ENCODE peak calls at places on chromosomes 13 and 19, in six cellular contexts. E is heart left ventricle, R is kidney, K is psoas muscle, A is mammary epithelial cell, P is GM06990. D is an unnamed sample.

GRCh38 chr13:59144700-59145099 is 1019.0 kb downstream of the DIAPH3 start:
- DNase-seq in E (no peak), R (no peak), K (no peak), A (no peak), P (no peak), D (peak)

GRCh38 chr13:106573855-106574254 is 5.9 kb upstream of the ARGLU1 start:
- DNase-seq in E (peak), R (no peak), K (peak), A (no peak), P (no peak), D (no peak)

GRCh38 chr19:15616183-15616582 is 1.2 kb downstream of the CYP4F8 start:
- DNase-seq in E (no peak), R (no peak), K (no peak), A (no peak), P (no peak), D (no peak)

GRCh38 chr13:30581582-30581981 is 36.1 kb upstream of the USPL1 start:
- DNase-seq in E (no peak), R (no peak), K (no peak), A (no peak), P (no peak), D (peak)

GRCh38 chr19:40804783-40805242 is 5.8 kb downstream of the EGLN2 start:
- DNase-seq in E (no peak), R (peak), K (no peak), A (no peak), P (no peak), D (no peak)

GRCh38 chr13:87274209-87274819 is 396.9 kb upstream of the SLITRK5 start:
- DNase-seq in E (no peak), R (no peak), K (no peak), A (peak), P (no peak), D (peak)

GRCh38 chr19:23531976-23532375 is 136.7 kb upstream of the ZNF91 start:
- DNase-seq in E (no peak), R (no peak), K (no peak), A (no peak), P (no peak), D (no peak)

GRCh38 chr19:55647732-55648656 is at the start of gene CCDC106:
- DNase-seq in E (peak), R (peak), K (peak), A (peak), P (peak), D (peak)

GRCh38 chr13:77196052-77196618 is 130.8 kb downstream of the MYCBP2 start:
- DNase-seq in E (peak), R (no peak), K (no peak), A (no peak), P (no peak), D (no peak)

GRCh38 chr13:30409911-30410704 is 12.2 kb upstream of the UBE2L5 start:
- DNase-seq in E (no peak), R (no peak), K (peak), A (peak), P (no peak), D (no peak)

GRCh38 chr13:47708386-47708785 is 292.7 kb downstream of the SUCLA2 start:
- DNase-seq in E (no peak), R (no peak), K (no peak), A (peak), P (no peak), D (no peak)

GRCh38 chr13:30676672-30677071 is 58.7 kb upstream of the ALOX5AP start:
- DNase-seq in E (no peak), R (no peak), K (no peak), A (peak), P (no peak), D (no peak)

GRCh38 chr13:45711952-45712351 is 9.8 kb downstream of the CBY2 start:
- DNase-seq in E (no peak), R (no peak), K (no peak), A (no peak), P (no peak), D (no peak)

GRCh38 chr13:46660408-46660807 is 107.4 kb downstream of the LRCH1 start:
- DNase-seq in E (no peak), R (no peak), K (no peak), A (no peak), P (no peak), D (no peak)

GRCh38 chr19:42281175-42282035 is 12.4 kb downstream of the CIC start:
- DNase-seq in E (peak), R (peak), K (peak), A (peak), P (peak), D (peak)

GRCh38 chr13:100039740-100040139 is 49.2 kb upstream of the PCCA start:
- DNase-seq in E (no peak), R (no peak), K (no peak), A (no peak), P (no peak), D (no peak)

GRCh38 chr13:46964789-46965527 is 68.1 kb upstream of the HTR2A start:
- DNase-seq in E (no peak), R (no peak), K (no peak), A (peak), P (no peak), D (no peak)

GRCh38 chr19:41901707-41902360 is 18.9 kb downstream of the ARHGEF1 start:
- DNase-seq in E (no peak), R (no peak), K (no peak), A (no peak), P (no peak), D (no peak)

GRCh38 chr13:23615677-23616076 is 45.5 kb downstream of the TNFRSF19 start:
- DNase-seq in E (no peak), R (no peak), K (no peak), A (no peak), P (no peak), D (no peak)

GRCh38 chr19:55358943-55359908 is 3.8 kb downstream of the GARIN5B start:
- DNase-seq in E (no peak), R (no peak), K (no peak), A (no peak), P (no peak), D (no peak)

GRCh38 chr19:6047741-6048231 is 62.5 kb downstream of the RFX2 start:
- DNase-seq in E (no peak), R (peak), K (no peak), A (no peak), P (no peak), D (peak)

GRCh38 chr13:100464006-100464405 is 124.6 kb downstream of the GGACT start:
- DNase-seq in E (no peak), R (no peak), K (no peak), A (no peak), P (no peak), D (no peak)

GRCh38 chr19:30590596-30591229 is 218.5 kb downstream of the ZNF536 start:
- DNase-seq in E (no peak), R (no peak), K (no peak), A (no peak), P (no peak), D (no peak)

GRCh38 chr19:46579286-46579944 is 21.7 kb upstream of the CALM3 start:
- DNase-seq in E (no peak), R (no peak), K (no peak), A (no peak), P (no peak), D (no peak)

GRCh38 chr19:53647350-53647749 is 15.6 kb downstream of the DPRX start:
- DNase-seq in E (no peak), R (no peak), K (no peak), A (no peak), P (no peak), D (no peak)

GRCh38 chr19:5339950-5340636 is 519 bp downstream of the PTPRS start:
- DNase-seq in E (no peak), R (no peak), K (no peak), A (no peak), P (peak), D (no peak)

GRCh38 chr13:36986462-36987240 is 12.5 kb downstream of the ALG5 start:
- DNase-seq in E (no peak), R (no peak), K (no peak), A (peak), P (no peak), D (no peak)

GRCh38 chr13:36979361-36980040 is 19.6 kb downstream of the ALG5 start:
- DNase-seq in E (no peak), R (no peak), K (no peak), A (no peak), P (no peak), D (no peak)

GRCh38 chr13:36981156-36981743 is 17.9 kb downstream of the ALG5 start:
- DNase-seq in E (no peak), R (no peak), K (no peak), A (peak), P (no peak), D (no peak)
- TF ChIP-seq CTCF in E (peak), R (peak), K (peak), A (peak), P (peak), D (peak)

DNA sequence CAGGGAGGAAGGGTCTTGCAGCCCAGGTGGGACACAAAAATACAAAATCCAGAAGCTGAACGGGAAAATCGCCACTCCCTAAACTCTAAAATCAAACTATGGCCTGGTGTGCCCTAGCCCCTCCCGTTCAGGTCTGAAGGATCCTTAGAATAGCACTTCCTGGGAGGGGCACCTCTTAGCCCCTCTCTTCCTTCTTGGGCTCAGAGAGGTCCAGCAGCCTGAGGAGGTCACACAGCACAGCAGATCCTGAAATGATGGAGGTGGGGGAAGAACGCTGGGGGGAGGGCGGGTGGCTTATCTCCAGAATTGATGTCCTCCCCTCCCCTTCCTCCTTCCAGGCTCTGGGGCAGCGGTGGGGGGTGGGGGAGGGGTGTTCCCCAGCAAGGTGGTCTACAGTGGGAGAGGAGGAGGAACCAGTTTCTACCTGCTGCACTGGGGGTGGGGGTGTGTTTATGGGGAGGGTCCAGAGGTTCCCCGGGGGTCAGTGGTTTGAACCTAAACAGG is 1.9 kb downstream of the DIRAS1 start:
- DNase-seq in E (no peak), R (no peak), K (no peak), A (no peak), P (no peak), D (no peak)
- H3K4me3 ChIP-seq in E (peak), R (no peak), K (no peak), A (no peak), P (no peak), D (no peak)

DNA sequence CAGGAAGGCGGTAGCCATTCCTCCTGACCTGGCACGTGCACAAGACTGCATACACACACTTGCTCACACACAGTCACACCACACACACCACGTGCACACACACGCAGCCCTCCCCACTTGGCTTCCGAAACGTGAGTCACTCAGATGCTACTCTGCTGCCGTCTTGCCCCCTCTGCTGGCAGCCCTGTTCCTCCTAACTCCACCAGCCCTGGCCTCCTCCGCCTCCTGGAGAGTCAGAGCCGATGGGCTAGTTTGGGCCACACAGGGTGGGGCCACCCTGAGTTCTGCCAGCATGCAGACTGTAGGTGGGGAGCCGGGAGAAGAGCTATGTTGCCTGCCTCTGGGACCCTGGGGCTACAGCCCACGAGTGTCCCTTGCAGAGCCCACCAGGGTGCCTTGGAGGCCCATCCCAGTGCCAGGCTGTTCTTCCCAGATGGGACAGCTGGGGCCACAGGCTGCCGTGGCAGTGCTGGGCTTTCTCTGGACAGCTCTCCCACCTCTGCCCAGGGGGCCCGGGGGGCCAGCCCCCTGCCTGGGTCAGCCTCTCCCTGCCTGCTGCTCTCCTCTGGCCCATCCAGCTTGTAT is 12.1 kb downstream of the PIN1 start:
- DNase-seq in E (peak), R (no peak), K (peak), A (peak), P (no peak), D (peak)
- TF ChIP-seq CTCF in E (no peak), R (no peak), K (peak), A (peak), P (peak), D (peak)

DNA sequence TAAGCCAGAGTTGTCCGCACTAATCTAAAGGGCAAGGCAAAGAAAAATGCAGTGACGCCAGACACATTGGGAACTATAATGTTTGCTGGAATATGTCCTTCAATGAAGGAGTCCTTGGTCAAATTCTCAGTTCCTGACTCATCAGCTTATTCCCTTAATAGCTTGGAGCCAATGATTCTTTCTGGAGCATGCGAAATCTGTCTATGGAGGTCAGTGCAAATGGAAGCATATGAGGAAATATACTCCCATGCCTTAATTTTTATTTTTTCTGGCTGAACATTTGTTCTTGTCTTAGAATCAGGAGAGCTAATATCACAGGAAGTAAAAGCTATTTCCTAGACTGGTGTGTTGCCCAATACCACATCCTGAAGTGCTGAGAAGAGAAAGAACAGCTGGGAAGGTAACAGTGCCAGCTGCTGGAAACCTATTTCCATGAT is 289.8 kb upstream of the SPRY2 start:
- DNase-seq in E (no peak), R (no peak), K (no peak), A (no peak), P (no peak), D (no peak)
- H3K4me3 ChIP-seq in E (no peak), R (no peak), K (no peak), A (no peak), P (no peak), D (no peak)

GRCh38 chr13:27338207-27338606 is 67.6 kb downstream of the RASL11A start:
- DNase-seq in E (no peak), R (no peak), K (no peak), A (no peak), P (no peak), D (no peak)

GRCh38 chr13:27339299-27339698 is 68.7 kb downstream of the RASL11A start:
- DNase-seq in E (no peak), R (no peak), K (no peak), A (peak), P (no peak), D (peak)

GRCh38 chr13:27341616-27342015 is 71.0 kb downstream of the RASL11A start:
- DNase-seq in E (no peak), R (no peak), K (no peak), A (no peak), P (no peak), D (no peak)

GRCh38 chr13:27336005-27336673 is 65.5 kb downstream of the RASL11A start:
- DNase-seq in E (no peak), R (no peak), K (no peak), A (peak), P (no peak), D (no peak)

DNA sequence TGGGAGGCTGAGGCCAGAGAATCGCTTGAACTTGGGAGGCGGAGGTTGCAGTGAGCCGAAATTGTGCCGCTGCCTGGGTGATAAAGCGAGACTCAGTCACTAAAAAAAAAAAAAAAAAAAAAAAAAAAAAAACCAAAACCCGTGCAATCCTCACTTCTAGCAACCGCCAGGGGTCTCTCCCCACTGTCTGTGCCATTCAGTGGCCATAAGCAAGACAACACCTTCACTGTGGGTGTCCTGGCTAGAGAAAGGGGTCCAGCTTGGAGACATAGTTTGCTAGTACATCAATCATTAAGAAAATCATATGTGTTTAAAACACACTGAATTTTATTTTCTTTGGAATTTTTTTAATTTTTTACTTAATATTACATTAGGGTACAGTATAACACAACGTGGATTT is 68.2 kb downstream of the RASL11A start:
- DNase-seq in E (no peak), R (no peak), K (no peak), A (no peak), P (no peak), D (peak)
- TF ChIP-seq CTCF in E (no peak), R (no peak), K (no peak), A (peak), P (peak), D (peak)

GRCh38 chr19:1065606-1066109 is 1.3 kb upstream of the ARHGAP45 start:
- DNase-seq in E (no peak), R (no peak), K (no peak), A (peak), P (no peak), D (peak)

GRCh38 chr19:1066251-1066747 is 668 bp upstream of the ARHGAP45 start:
- DNase-seq in E (no peak), R (no peak), K (no peak), A (no peak), P (no peak), D (peak)

GRCh38 chr19:1063030-1063908 is 3.7 kb upstream of the ARHGAP45 start:
- DNase-seq in E (no peak), R (peak), K (peak), A (no peak), P (peak), D (peak)

GRCh38 chr19:1063909-1064660 is 2.9 kb upstream of the ARHGAP45 start:
- DNase-seq in E (no peak), R (peak), K (peak), A (no peak), P (no peak), D (peak)

GRCh38 chr19:1064661-1065605 is 2.0 kb upstream of the ARHGAP45 start:
- DNase-seq in E (peak), R (peak), K (peak), A (peak), P (peak), D (peak)
- H3K4me3 ChIP-seq in E (no peak), R (no peak), K (no peak), A (no peak), P (no peak), D (peak)

GRCh38 chr19:18898533-18899408 is 2.8 kb upstream of the CERS1 start:
- DNase-seq in E (no peak), R (peak), K (no peak), A (no peak), P (no peak), D (peak)

GRCh38 chr19:18903146-18904056 is 7.4 kb upstream of the CERS1 start:
- DNase-seq in E (no peak), R (no peak), K (no peak), A (no peak), P (no peak), D (no peak)

GRCh38 chr19:18899624-18900560 is 3.9 kb upstream of the CERS1 start:
- DNase-seq in E (no peak), R (no peak), K (no peak), A (no peak), P (no peak), D (no peak)

GRCh38 chr19:18900700-18901502 is 4.9 kb upstream of the CERS1 start:
- DNase-seq in E (no peak), R (no peak), K (no peak), A (no peak), P (no peak), D (no peak)

GRCh38 chr19:18901503-18901890 is 5.5 kb upstream of the CERS1 start:
- DNase-seq in E (no peak), R (no peak), K (no peak), A (no peak), P (no peak), D (no peak)
- TF ChIP-seq CTCF in E (no peak), R (no peak), K (no peak), A (no peak), P (no peak), D (no peak)

DNA sequence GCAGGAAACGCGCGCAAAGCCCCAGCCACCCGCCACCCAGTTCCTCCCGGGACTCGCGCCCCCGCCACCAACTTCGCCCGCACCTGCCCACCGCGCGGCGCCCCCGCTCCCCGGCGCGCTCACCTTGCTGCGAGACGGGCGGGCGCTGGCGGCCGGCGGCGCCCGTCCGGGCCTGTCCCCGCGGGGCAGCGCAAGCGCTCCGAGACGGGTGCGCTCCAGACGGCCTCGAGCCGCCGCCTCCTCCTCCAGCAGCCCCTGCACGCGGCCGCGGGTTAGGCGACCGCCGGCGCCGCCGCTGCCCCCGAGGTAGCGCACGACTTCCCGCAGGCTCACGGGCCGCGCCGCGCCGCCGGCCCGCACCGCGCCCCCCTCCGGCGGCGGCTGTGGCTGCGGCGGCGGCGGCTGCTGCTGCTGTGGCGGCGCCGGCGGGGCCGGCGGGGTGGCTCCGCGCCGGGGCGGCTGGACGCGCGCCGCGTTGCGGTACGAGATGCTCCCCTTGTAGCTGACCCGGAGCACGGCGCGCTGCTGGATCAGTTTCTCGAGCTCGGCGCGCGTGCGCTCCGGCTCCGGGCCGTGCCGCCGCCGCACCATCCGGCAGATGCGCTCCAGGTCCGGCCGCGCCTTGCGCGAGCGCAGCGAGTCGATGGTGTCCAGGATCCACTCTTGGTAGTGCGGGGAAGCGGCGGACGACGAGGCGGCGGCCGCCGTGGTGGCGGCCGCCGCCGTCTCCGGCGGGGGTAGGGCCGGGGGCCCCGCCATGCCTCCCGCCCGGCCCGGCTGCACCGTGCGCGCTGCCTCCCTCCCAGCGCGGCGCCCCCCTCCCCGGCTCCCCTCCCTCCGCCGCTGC is 666 bp downstream of the SAMD1 start:
- DNase-seq in E (peak), R (peak), K (peak), A (peak), P (peak), D (peak)
- H3K4me3 ChIP-seq in E (peak), R (peak), K (peak), A (peak), P (peak), D (peak)

DNA sequence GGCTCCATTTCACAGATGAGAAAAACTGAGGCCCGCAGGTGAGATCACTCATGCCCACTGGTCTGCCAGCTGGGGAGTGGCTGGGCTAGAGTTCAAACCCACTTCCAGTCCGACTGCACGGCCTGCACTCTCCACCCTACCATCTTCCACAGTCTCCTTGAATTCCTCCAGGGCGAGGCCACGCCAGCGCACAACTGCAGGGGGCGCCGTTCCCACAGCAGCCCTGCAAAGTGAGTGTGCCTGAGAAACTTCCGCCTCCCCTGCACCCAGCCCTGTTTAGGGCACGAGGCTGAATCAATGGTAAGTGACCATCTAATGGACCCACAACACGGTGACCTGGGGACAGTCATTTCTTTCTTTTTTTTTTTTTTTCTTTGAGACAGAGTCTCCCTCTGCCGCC is 829 bp upstream of the ATCAY start:
- DNase-seq in E (no peak), R (no peak), K (no peak), A (no peak), P (no peak), D (no peak)
- TF ChIP-seq CTCF in E (no peak), R (no peak), K (no peak), A (peak), P (peak), D (no peak)

D was measured in Caco-2.